ENCODE peak calls at places on chromosomes 4 and X, in nine cellular contexts. One of them, this sample, is unnamed. For H3K4me1, the result is how much of the 10 kb centered on the place peaks cover.

GRCh38 chr4:175034986-175035705 is 117.0 kb downstream of the ADAM29 start:
- DNase-seq in H9: no peak
- DNase-seq in right cardiac atrium: no peak
- DNase-seq in ovary: no peak
- DNase-seq in OCI-LY7: no peak
- DNase-seq in PC-3: no peak
- DNase-seq in lower lobe of right lung: no peak
- DNase-seq in mesendoderm: peak
- DNase-seq in ascending aorta: no peak
- DNase-seq in this sample: no peak

GRCh38 chrX:40922307-40922706 is 162.9 kb upstream of the USP9X start:
- DNase-seq in ascending aorta: no peak
- DNase-seq in H9: peak
- DNase-seq in lower lobe of right lung: no peak
- DNase-seq in PC-3: peak
- DNase-seq in mesendoderm: peak
- DNase-seq in OCI-LY7: peak
- DNase-seq in right cardiac atrium: no peak
- DNase-seq in ovary: no peak
- DNase-seq in this sample: no peak

GRCh38 chr4:95505149-95505548 is 43.6 kb downstream of the UNC5C start:
- DNase-seq in ascending aorta: no peak
- DNase-seq in H9: no peak
- DNase-seq in right cardiac atrium: no peak
- DNase-seq in ovary: no peak
- DNase-seq in lower lobe of right lung: no peak
- DNase-seq in PC-3: no peak
- DNase-seq in mesendoderm: peak
- DNase-seq in OCI-LY7: no peak
- DNase-seq in this sample: no peak

GRCh38 chrX:45749375-45749774 is 548.7 kb upstream of the DIPK2B start:
- DNase-seq in lower lobe of right lung: no peak
- DNase-seq in ascending aorta: no peak
- DNase-seq in right cardiac atrium: no peak
- DNase-seq in PC-3: peak
- DNase-seq in H9: no peak
- DNase-seq in OCI-LY7: no peak
- DNase-seq in ovary: no peak
- DNase-seq in mesendoderm: no peak
- DNase-seq in this sample: no peak

GRCh38 chr4:189940178-189941004 is at the start of gene FRG1:
- DNase-seq in ovary: peak
- DNase-seq in OCI-LY7: peak
- DNase-seq in mesendoderm: peak
- DNase-seq in right cardiac atrium: peak
- DNase-seq in PC-3: peak
- DNase-seq in ascending aorta: peak
- DNase-seq in lower lobe of right lung: peak
- DNase-seq in H9: peak
- DNase-seq in this sample: peak

GRCh38 chr4:76600447-76600846 is 165.4 kb downstream of the SHROOM3 start:
- DNase-seq in PC-3: no peak
- DNase-seq in OCI-LY7: no peak
- DNase-seq in ovary: no peak
- DNase-seq in right cardiac atrium: no peak
- DNase-seq in ascending aorta: no peak
- DNase-seq in mesendoderm: no peak
- DNase-seq in H9: no peak
- DNase-seq in lower lobe of right lung: no peak
- DNase-seq in this sample: no peak

GRCh38 chrX:20267599-20267923 is 852 bp upstream of the RPS6KA3 start:
- DNase-seq in H9: no peak
- DNase-seq in ovary: no peak
- DNase-seq in ascending aorta: no peak
- DNase-seq in mesendoderm: no peak
- DNase-seq in right cardiac atrium: no peak
- DNase-seq in PC-3: no peak
- DNase-seq in lower lobe of right lung: no peak
- DNase-seq in OCI-LY7: no peak
- DNase-seq in this sample: no peak

GRCh38 chr4:110175634-110176033 is 22.8 kb downstream of the ELOVL6 start:
- DNase-seq in lower lobe of right lung: no peak
- DNase-seq in ascending aorta: no peak
- DNase-seq in PC-3: peak
- DNase-seq in mesendoderm: no peak
- DNase-seq in OCI-LY7: no peak
- DNase-seq in ovary: no peak
- DNase-seq in right cardiac atrium: no peak
- DNase-seq in H9: no peak
- DNase-seq in this sample: no peak

GRCh38 chr4:11746734-11747133 is 318.0 kb upstream of the HS3ST1 start:
- DNase-seq in right cardiac atrium: no peak
- DNase-seq in H9: no peak
- DNase-seq in ovary: no peak
- DNase-seq in PC-3: no peak
- DNase-seq in OCI-LY7: no peak
- DNase-seq in mesendoderm: no peak
- DNase-seq in lower lobe of right lung: no peak
- DNase-seq in ascending aorta: no peak
- DNase-seq in this sample: no peak

GRCh38 chr4:184080674-184081073 is 137.0 kb downstream of the ENPP6 start:
- DNase-seq in ovary: no peak
- DNase-seq in OCI-LY7: no peak
- DNase-seq in ascending aorta: no peak
- DNase-seq in lower lobe of right lung: no peak
- DNase-seq in right cardiac atrium: no peak
- DNase-seq in PC-3: no peak
- DNase-seq in H9: no peak
- DNase-seq in mesendoderm: no peak
- DNase-seq in this sample: no peak

GRCh38 chr4:82623284-82623683 is 61.5 kb upstream of the TMEM150C start:
- DNase-seq in ascending aorta: no peak
- DNase-seq in OCI-LY7: no peak
- DNase-seq in ovary: no peak
- DNase-seq in right cardiac atrium: no peak
- DNase-seq in PC-3: no peak
- DNase-seq in mesendoderm: no peak
- DNase-seq in H9: no peak
- DNase-seq in lower lobe of right lung: no peak
- DNase-seq in this sample: no peak

GRCh38 chr4:7769936-7770674 is 169.6 kb downstream of the AFAP1 start:
- DNase-seq in H9: no peak
- DNase-seq in ascending aorta: no peak
- DNase-seq in lower lobe of right lung: no peak
- DNase-seq in right cardiac atrium: peak
- DNase-seq in ovary: no peak
- DNase-seq in PC-3: peak
- DNase-seq in mesendoderm: peak
- DNase-seq in OCI-LY7: no peak
- DNase-seq in this sample: no peak

GRCh38 chr4:82431026-82431745 is 796 bp downstream of the ENOPH1 start:
- DNase-seq in ascending aorta: no peak
- DNase-seq in ovary: peak
- DNase-seq in H9: peak
- DNase-seq in lower lobe of right lung: peak
- DNase-seq in mesendoderm: peak
- DNase-seq in PC-3: peak
- DNase-seq in OCI-LY7: peak
- DNase-seq in right cardiac atrium: peak
- DNase-seq in this sample: no peak

GRCh38 chrX:151982217-151982616 is 7.7 kb upstream of the GABRE start:
- DNase-seq in PC-3: peak
- DNase-seq in lower lobe of right lung: no peak
- DNase-seq in OCI-LY7: no peak
- DNase-seq in ovary: no peak
- DNase-seq in ascending aorta: no peak
- DNase-seq in right cardiac atrium: no peak
- DNase-seq in H9: no peak
- DNase-seq in mesendoderm: no peak
- DNase-seq in this sample: no peak

GRCh38 chrX:19791562-19791961 is 95.8 kb downstream of the SH3KBP1 start:
- DNase-seq in PC-3: no peak
- DNase-seq in lower lobe of right lung: no peak
- DNase-seq in right cardiac atrium: no peak
- DNase-seq in OCI-LY7: no peak
- DNase-seq in ovary: no peak
- DNase-seq in ascending aorta: no peak
- DNase-seq in H9: no peak
- DNase-seq in mesendoderm: no peak
- DNase-seq in this sample: no peak

GRCh38 chrX:78011846-78012245 is 42.4 kb upstream of the PGAM4 start:
- DNase-seq in right cardiac atrium: no peak
- DNase-seq in ovary: no peak
- DNase-seq in PC-3: no peak
- DNase-seq in lower lobe of right lung: no peak
- DNase-seq in mesendoderm: no peak
- DNase-seq in ascending aorta: no peak
- DNase-seq in OCI-LY7: no peak
- DNase-seq in H9: no peak
- DNase-seq in this sample: no peak

GRCh38 chrX:15751160-15751819 is 13.2 kb downstream of the CA5B start:
- DNase-seq in OCI-LY7: no peak
- DNase-seq in ascending aorta: no peak
- DNase-seq in right cardiac atrium: no peak
- DNase-seq in H9: no peak
- DNase-seq in PC-3: peak
- DNase-seq in ovary: no peak
- DNase-seq in lower lobe of right lung: no peak
- DNase-seq in mesendoderm: no peak
- DNase-seq in this sample: no peak

GRCh38 chrX:124018031-124018430 is 56.5 kb downstream of the STAG2 start:
- DNase-seq in right cardiac atrium: no peak
- DNase-seq in ascending aorta: no peak
- DNase-seq in OCI-LY7: peak
- DNase-seq in ovary: no peak
- DNase-seq in mesendoderm: no peak
- DNase-seq in PC-3: peak
- DNase-seq in H9: no peak
- DNase-seq in lower lobe of right lung: no peak
- DNase-seq in this sample: no peak

DNA sequence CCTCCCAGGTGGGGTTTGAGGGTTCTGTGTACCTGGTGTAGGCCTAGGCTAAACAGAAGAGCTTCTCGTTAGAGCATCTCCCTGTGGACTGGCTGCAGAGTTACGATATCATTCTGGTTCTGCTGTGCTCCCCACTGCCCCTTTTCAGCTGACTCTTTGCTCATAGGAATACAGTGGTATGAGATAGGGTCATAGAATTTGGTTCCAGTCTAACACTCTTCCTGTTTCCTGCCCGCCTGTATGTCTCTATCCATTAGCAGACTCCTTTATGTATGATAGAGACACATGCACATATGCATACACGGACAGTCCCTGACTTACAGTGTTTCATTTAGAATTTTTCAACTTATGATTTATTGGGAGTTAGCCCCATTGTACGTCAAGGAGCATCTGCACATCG is 15.3 kb downstream of the RNF4 start:
- DNase-seq in ascending aorta: no peak
- DNase-seq in lower lobe of right lung: no peak
- DNase-seq in right cardiac atrium: no peak
- DNase-seq in ovary: no peak
- DNase-seq in PC-3: no peak
- DNase-seq in OCI-LY7: peak
- DNase-seq in mesendoderm: no peak
- DNase-seq in H9: no peak
- DNase-seq in this sample: no peak
- H3K4me1 ChIP-seq in ascending aorta: under half
- H3K4me1 ChIP-seq in lower lobe of right lung: half or more
- H3K4me1 ChIP-seq in right cardiac atrium: under half
- H3K4me1 ChIP-seq in ovary: under half
- H3K4me1 ChIP-seq in PC-3: under half
- H3K4me1 ChIP-seq in OCI-LY7: half or more
- H3K4me1 ChIP-seq in mesendoderm: under half
- H3K4me1 ChIP-seq in H9: under half
- H3K4me1 ChIP-seq in this sample: half or more

GRCh38 chr4:118759481-118759880 is 74.3 kb downstream of the METTL14 start:
- DNase-seq in ascending aorta: no peak
- DNase-seq in PC-3: no peak
- DNase-seq in mesendoderm: no peak
- DNase-seq in ovary: no peak
- DNase-seq in H9: no peak
- DNase-seq in lower lobe of right lung: no peak
- DNase-seq in OCI-LY7: peak
- DNase-seq in right cardiac atrium: no peak
- DNase-seq in this sample: no peak
- H3K4me1 ChIP-seq in ascending aorta: half or more
- H3K4me1 ChIP-seq in PC-3: under half
- H3K4me1 ChIP-seq in mesendoderm: under half
- H3K4me1 ChIP-seq in ovary: under half
- H3K4me1 ChIP-seq in H9: under half
- H3K4me1 ChIP-seq in lower lobe of right lung: under half
- H3K4me1 ChIP-seq in OCI-LY7: half or more
- H3K4me1 ChIP-seq in right cardiac atrium: under half
- H3K4me1 ChIP-seq in this sample: under half

GRCh38 chr4:168880087-168880675 is 129.9 kb downstream of the CBR4 start:
- DNase-seq in lower lobe of right lung: no peak
- DNase-seq in mesendoderm: no peak
- DNase-seq in PC-3: peak
- DNase-seq in OCI-LY7: no peak
- DNase-seq in ovary: no peak
- DNase-seq in H9: no peak
- DNase-seq in right cardiac atrium: no peak
- DNase-seq in ascending aorta: no peak
- DNase-seq in this sample: no peak
- H3K4me1 ChIP-seq in lower lobe of right lung: half or more
- H3K4me1 ChIP-seq in mesendoderm: under half
- H3K4me1 ChIP-seq in PC-3: under half
- H3K4me1 ChIP-seq in OCI-LY7: under half
- H3K4me1 ChIP-seq in ovary: under half
- H3K4me1 ChIP-seq in H9: under half
- H3K4me1 ChIP-seq in right cardiac atrium: under half
- H3K4me1 ChIP-seq in ascending aorta: half or more
- H3K4me1 ChIP-seq in this sample: half or more

DNA sequence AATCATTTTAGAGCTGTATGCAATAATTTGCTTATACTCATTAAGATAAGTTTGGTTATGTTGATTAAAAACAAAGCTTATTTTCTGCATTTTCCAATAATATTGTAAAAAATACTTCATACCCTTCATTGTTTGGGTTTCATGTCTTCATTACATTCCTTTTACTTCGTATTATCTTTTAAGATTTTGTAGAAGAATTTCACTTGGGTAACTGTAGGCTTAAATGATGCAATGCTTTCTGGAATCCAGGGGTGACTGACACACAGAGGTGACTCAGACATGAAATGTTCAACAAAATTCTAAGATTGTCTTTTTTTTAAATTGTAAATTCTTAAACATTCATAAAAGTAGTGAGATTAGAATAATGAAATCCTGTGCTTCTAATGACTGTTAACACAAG is 47.6 kb downstream of the FGF2 start:
- DNase-seq in ascending aorta: no peak
- DNase-seq in lower lobe of right lung: no peak
- DNase-seq in right cardiac atrium: no peak
- DNase-seq in PC-3: peak
- DNase-seq in mesendoderm: peak
- DNase-seq in H9: no peak
- DNase-seq in ovary: no peak
- DNase-seq in OCI-LY7: no peak
- DNase-seq in this sample: no peak
- H3K4me1 ChIP-seq in ascending aorta: under half
- H3K4me1 ChIP-seq in lower lobe of right lung: under half
- H3K4me1 ChIP-seq in right cardiac atrium: under half
- H3K4me1 ChIP-seq in PC-3: under half
- H3K4me1 ChIP-seq in mesendoderm: under half
- H3K4me1 ChIP-seq in H9: under half
- H3K4me1 ChIP-seq in ovary: under half
- H3K4me1 ChIP-seq in OCI-LY7: under half
- H3K4me1 ChIP-seq in this sample: under half

This sample was measured in tibial nerve.